ENCODE peak calls at places on chromosomes 6 and 20, in nine cellular contexts. T is lower lobe of right lung; X is tibial artery; A is PC-3; U is PC-9; Z is CD8-positive, alpha-beta memory T cell; Y is GM23338; H is fibroblast of lung; I is heart right ventricle. R is an unnamed sample. For H3K4me1 and H3K36me3, the result is how much of the 10 kb centered on the place peaks cover.

GRCh38 chr6:122839477-122839876 is 50.4 kb downstream of the SMPDL3A start:
- DNase-seq in T (no peak), X (no peak), A (peak), U (peak), Z (peak), Y (peak), H (peak), I (no peak), R (no peak)

GRCh38 chr20:60482609-60483008 is 524.4 kb downstream of the CDH26 start:
- DNase-seq in T (no peak), X (no peak), A (no peak), U (no peak), Z (no peak), Y (no peak), H (peak), I (no peak), R (no peak)

GRCh38 chr6:128241221-128241620 is 279.2 kb downstream of the PTPRK start:
- DNase-seq in T (no peak), X (no peak), A (no peak), U (no peak), Z (no peak), Y (peak), H (no peak), I (no peak), R (no peak)

GRCh38 chr20:34549291-34549928 is 9.1 kb upstream of the MAP1LC3A start:
- DNase-seq in T (no peak), X (no peak), A (peak), U (peak), Z (no peak), Y (peak), H (no peak), I (no peak), R (no peak)

GRCh38 chr6:26223677-26224546 is 136.7 kb downstream of the HFE start:
- DNase-seq in T (peak), X (peak), A (peak), U (peak), Z (peak), Y (peak), H (peak), I (no peak), R (no peak)

GRCh38 chr6:125753218-125753936 is 3.9 kb downstream of the HEY2 start:
- DNase-seq in T (no peak), X (no peak), A (peak), U (no peak), Z (peak), Y (peak), H (peak), I (no peak), R (no peak)

GRCh38 chr6:40124924-40125323 is 190.7 kb upstream of the MOCS1 start:
- DNase-seq in T (no peak), X (no peak), A (no peak), U (no peak), Z (no peak), Y (no peak), H (no peak), I (no peak), R (no peak)

GRCh38 chr6:135358251-135358821 is 139.2 kb downstream of the AHI1 start:
- DNase-seq in T (no peak), X (no peak), A (peak), U (no peak), Z (no peak), Y (no peak), H (peak), I (no peak), R (no peak)

GRCh38 chr6:145705561-145705960 is 29.8 kb downstream of the EPM2A start:
- DNase-seq in T (no peak), X (no peak), A (peak), U (no peak), Z (no peak), Y (no peak), H (peak), I (no peak), R (no peak)

GRCh38 chr20:34842143-34842542 is 16.7 kb upstream of the NCOA6 start:
- DNase-seq in T (no peak), X (no peak), A (no peak), U (no peak), Z (no peak), Y (no peak), H (no peak), I (no peak), R (no peak)

GRCh38 chr6:72219536-72219935 is 333.2 kb downstream of the RIMS1 start:
- DNase-seq in T (no peak), X (no peak), A (no peak), U (no peak), Z (no peak), Y (no peak), H (peak), I (no peak), R (no peak)

GRCh38 chr6:16184129-16184528 is 54.3 kb upstream of the GMPR start:
- DNase-seq in T (peak), X (no peak), A (peak), U (peak), Z (no peak), Y (peak), H (peak), I (no peak), R (no peak)

GRCh38 chr6:166555066-166555465 is 31.4 kb downstream of the RAMACL start:
- DNase-seq in T (no peak), X (no peak), A (no peak), U (no peak), Z (no peak), Y (no peak), H (no peak), I (no peak), R (no peak)

GRCh38 chr20:33896509-33896908 is 85.4 kb downstream of the CHMP4B start:
- DNase-seq in T (no peak), X (no peak), A (no peak), U (no peak), Z (no peak), Y (no peak), H (peak), I (no peak), R (no peak)

GRCh38 chr6:8579372-8579771 is 144.0 kb upstream of the SLC35B3 start:
- DNase-seq in T (no peak), X (no peak), A (no peak), U (no peak), Z (no peak), Y (peak), H (no peak), I (no peak), R (no peak)

GRCh38 chr6:101393291-101394251 is at the start of gene GRIK2:
- DNase-seq in T (no peak), X (no peak), A (peak), U (peak), Z (no peak), Y (peak), H (no peak), I (peak), R (peak)

GRCh38 chr6:160678230-160678629 is 14.2 kb upstream of the LPA start:
- DNase-seq in T (no peak), X (no peak), A (no peak), U (no peak), Z (no peak), Y (no peak), H (no peak), I (no peak), R (no peak)

GRCh38 chr6:18367371-18367770 is 19.8 kb upstream of the RNF144B start:
- DNase-seq in T (no peak), X (no peak), A (no peak), U (no peak), Z (no peak), Y (no peak), H (no peak), I (no peak), R (no peak)

GRCh38 chr6:102732908-102733307 is 1339.4 kb downstream of the GRIK2 start:
- DNase-seq in T (no peak), X (no peak), A (peak), U (peak), Z (no peak), Y (no peak), H (peak), I (no peak), R (no peak)

GRCh38 chr6:160355001-160355400 is 6.8 kb downstream of the SLC22A3 start:
- DNase-seq in T (no peak), X (peak), A (peak), U (no peak), Z (no peak), Y (no peak), H (peak), I (no peak), R (no peak)

GRCh38 chr20:60984666-60985065 is 267.4 kb upstream of the CDH4 start:
- DNase-seq in T (no peak), X (no peak), A (no peak), U (no peak), Z (no peak), Y (no peak), H (no peak), I (no peak), R (no peak)

GRCh38 chr20:39070484-39071231 is 108.5 kb downstream of the DHX35 start:
- DNase-seq in T (no peak), X (no peak), A (peak), U (no peak), Z (no peak), Y (no peak), H (peak), I (no peak), R (no peak)

GRCh38 chr20:5535211-5535756 is 214.9 kb upstream of the SHLD1 start:
- DNase-seq in T (no peak), X (no peak), A (no peak), U (no peak), Z (no peak), Y (no peak), H (peak), I (no peak), R (no peak)

GRCh38 chr6:163533443-163533842 is 118.9 kb downstream of the QKI start:
- DNase-seq in T (no peak), X (no peak), A (peak), U (no peak), Z (no peak), Y (no peak), H (peak), I (no peak), R (no peak)

GRCh38 chr6:36117639-36118549 is 12.4 kb upstream of the MAPK13 start:
- DNase-seq in T (no peak), X (no peak), A (no peak), U (no peak), Z (no peak), Y (no peak), H (no peak), I (no peak), R (no peak)

DNA sequence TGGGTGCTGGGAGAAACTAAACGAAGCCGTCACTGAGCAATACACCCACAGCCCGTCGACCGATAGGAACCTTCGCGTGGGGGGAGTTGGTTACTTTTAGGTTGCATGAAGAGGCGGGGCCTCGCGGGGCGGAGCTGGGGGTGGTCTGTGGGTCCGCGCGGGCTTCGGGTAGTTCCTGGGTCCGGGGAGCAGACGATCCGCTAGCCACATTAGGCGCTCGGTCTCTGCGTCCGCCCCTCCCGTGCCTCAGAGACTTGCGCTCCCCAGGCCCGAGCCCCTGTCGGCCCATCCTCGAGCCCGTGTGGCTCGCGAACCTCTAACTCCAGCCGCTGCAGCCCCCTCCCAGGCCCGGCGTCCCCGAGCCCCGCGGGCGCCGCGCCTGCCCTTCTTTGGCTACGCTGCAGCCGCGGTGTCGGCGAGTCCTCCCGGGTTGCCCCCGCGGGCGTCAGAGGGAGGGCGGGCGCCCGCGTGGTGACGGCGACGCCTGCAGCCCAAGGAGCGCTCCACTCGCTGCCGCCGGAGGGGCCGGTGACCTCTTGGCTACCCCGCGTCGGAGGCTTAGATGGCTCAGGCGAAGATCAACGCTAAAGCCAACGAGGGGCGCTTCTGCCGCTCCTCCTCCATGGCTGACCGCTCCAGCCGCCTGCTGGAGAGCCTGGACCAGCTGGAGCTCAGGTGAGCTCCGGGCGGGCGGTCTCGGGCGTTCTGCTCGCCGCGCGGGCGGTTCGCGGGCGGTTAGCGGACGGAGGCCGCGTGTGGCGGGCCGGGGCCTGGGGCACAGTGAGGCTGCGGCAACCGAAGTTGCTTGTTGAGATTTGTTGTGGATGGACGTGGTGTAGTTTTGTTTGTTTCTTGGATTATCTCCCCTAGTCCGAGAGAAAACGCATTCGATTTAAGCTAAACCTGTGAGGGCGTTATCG is at the start of gene BAG2:
- DNase-seq in T (peak), X (peak), A (peak), U (peak), Z (peak), Y (peak), H (peak), I (peak), R (peak)
- H3K4me1 ChIP-seq in T (under half), X (under half), A (under half), U (under half), Z (under half), Y (under half), H (under half), I (under half), R (under half)

DNA sequence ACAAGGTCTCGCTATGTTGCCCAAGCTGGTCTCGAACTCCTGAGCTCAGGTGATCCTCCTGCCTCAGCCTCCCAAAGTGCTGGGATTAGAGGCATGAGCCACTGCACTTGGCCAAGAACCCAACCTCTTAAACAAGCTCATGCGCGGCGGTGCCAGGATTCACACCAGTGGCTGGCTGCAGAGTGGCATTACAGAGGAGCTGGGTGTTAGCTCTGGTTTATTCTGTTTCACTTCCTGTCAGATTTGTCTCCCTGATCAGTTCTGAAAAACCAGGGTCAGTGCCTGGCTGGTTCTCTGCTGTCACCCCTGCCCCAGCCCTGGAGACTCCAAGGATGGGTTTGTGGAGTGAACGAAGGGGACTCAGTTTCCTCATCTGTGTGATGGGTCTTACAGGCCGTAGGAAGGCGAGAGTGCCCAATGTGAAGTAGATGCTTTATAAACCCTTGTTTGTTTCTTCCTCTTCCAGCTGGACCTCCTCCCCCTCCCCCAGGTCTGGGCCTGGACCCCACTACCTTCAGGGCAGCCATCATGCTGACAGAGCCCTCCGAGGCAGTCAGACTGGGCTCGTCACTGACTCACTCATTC is 63.4 kb downstream of the UBE2V1 start:
- DNase-seq in T (no peak), X (no peak), A (no peak), U (no peak), Z (no peak), Y (no peak), H (no peak), I (no peak), R (no peak)
- H3K36me3 ChIP-seq in T (under half), X (under half), A (under half), U (under half), Z (under half), Y (under half), H (under half), I (under half), R (under half)

GRCh38 chr6:6005467-6006427 is 978 bp downstream of the NRN1 start:
- DNase-seq in T (no peak), X (no peak), A (no peak), U (no peak), Z (no peak), Y (peak), H (no peak), I (no peak), R (no peak)
- H3K4me1 ChIP-seq in T (under half), X (under half), A (under half), U (under half), Z (half or more), Y (half or more), H (under half), I (under half), R (under half)

GRCh38 chr6:150910561-150910960 is 45.1 kb downstream of the MTHFD1L start:
- DNase-seq in T (no peak), X (no peak), A (no peak), U (no peak), Z (no peak), Y (no peak), H (no peak), I (no peak), R (no peak)
- H3K36me3 ChIP-seq in T (under half), X (under half), A (under half), U (under half), Z (under half), Y (under half), H (under half), I (under half), R (under half)

GRCh38 chr20:9075264-9076095 is 6.6 kb downstream of the PLCB4 start:
- DNase-seq in T (no peak), X (no peak), A (no peak), U (no peak), Z (no peak), Y (peak), H (no peak), I (no peak), R (no peak)
- H3K4me1 ChIP-seq in T (under half), X (under half), A (under half), U (under half), Z (under half), Y (under half), H (under half), I (under half), R (under half)

GRCh38 chr6:30312266-30312665 is 14.5 kb upstream of the TRIM39 start:
- DNase-seq in T (no peak), X (no peak), A (peak), U (no peak), Z (no peak), Y (no peak), H (no peak), I (no peak), R (no peak)

GRCh38 chr6:30311101-30311500 is 15.6 kb upstream of the TRIM39 start:
- DNase-seq in T (no peak), X (no peak), A (no peak), U (no peak), Z (no peak), Y (peak), H (no peak), I (no peak), R (no peak)

GRCh38 chr6:30311669-30312068 is 15.1 kb upstream of the TRIM39 start:
- DNase-seq in T (no peak), X (no peak), A (no peak), U (no peak), Z (no peak), Y (no peak), H (peak), I (no peak), R (no peak)
- H3K36me3 ChIP-seq in T (under half), X (under half), A (under half), U (under half), Z (under half), Y (under half), H (under half), I (half or more), R (under half)

R was measured in kidney.